ENCODE peak calls at places on chromosomes 6 and 20, in eight cellular contexts. D is tibial nerve, L is spleen, X is H1, O is heart left ventricle, H is A549, T is body of pancreas, K is gastrocnemius medialis. G is an unnamed sample.

GRCh38 chr6:680666-681374 is 12.1 kb downstream of the EXOC2 start:
- DNase-seq in D (no peak), L (no peak), X (peak; percentile 43), O (no peak), H (no peak), T (no peak), K (no peak), G (no peak)

GRCh38 chr20:6034134-6034969 is 19.5 kb downstream of the LRRN4 start:
- DNase-seq in D (no peak), L (no peak), X (no peak), O (no peak), H (no peak), T (no peak), K (no peak), G (no peak)

GRCh38 chr6:29502181-29502580 is 14.4 kb upstream of the MAS1L start:
- DNase-seq in D (no peak), L (no peak), X (peak; percentile 41), O (no peak), H (no peak), T (no peak), K (no peak), G (no peak)

GRCh38 chr6:147972436-147972835 is 370.2 kb upstream of the SASH1 start:
- DNase-seq in D (no peak), L (no peak), X (no peak), O (no peak), H (no peak), T (no peak), K (no peak), G (no peak)

GRCh38 chr20:1897965-1898464 is 2.8 kb downstream of the SIRPA start:
- DNase-seq in D (no peak), L (peak; percentile 85), X (no peak), O (peak; percentile 25), H (no peak), T (no peak), K (no peak), G (no peak)

GRCh38 chr20:33154252-33154651 is 13.7 kb upstream of the BPIFA2 start:
- DNase-seq in D (no peak), L (no peak), X (no peak), O (no peak), H (no peak), T (no peak), K (no peak), G (no peak)

GRCh38 chr6:79810153-79810806 is 137.1 kb downstream of the ELOVL4 start:
- DNase-seq in D (no peak), L (no peak), X (no peak), O (no peak), H (no peak), T (no peak), K (no peak), G (no peak)

GRCh38 chr6:158174514-158174913 is 6.4 kb downstream of the GTF2H5 start:
- DNase-seq in D (no peak), L (no peak), X (no peak), O (no peak), H (no peak), T (peak; percentile 60), K (no peak), G (no peak)

GRCh38 chr6:153193176-153193885 is 62.2 kb upstream of the RGS17 start:
- DNase-seq in D (no peak), L (no peak), X (no peak), O (no peak), H (no peak), T (no peak), K (no peak), G (no peak)

GRCh38 chr6:3213334-3213695 is 14.1 kb downstream of the TUBB2B start:
- DNase-seq in D (no peak), L (no peak), X (no peak), O (no peak), H (no peak), T (no peak), K (no peak), G (no peak)

GRCh38 chr20:38537176-38537575 is 43.8 kb upstream of the ADIG start:
- DNase-seq in D (no peak), L (no peak), X (no peak), O (no peak), H (no peak), T (no peak), K (no peak), G (no peak)

GRCh38 chr6:39496951-39497350 is 174.4 kb upstream of the KCNK16 start:
- DNase-seq in D (peak; percentile 19), L (no peak), X (no peak), O (no peak), H (no peak), T (peak; percentile 25), K (no peak), G (no peak)

GRCh38 chr6:21135484-21136005 is 458.0 kb upstream of the SOX4 start:
- DNase-seq in D (no peak), L (no peak), X (no peak), O (no peak), H (no peak), T (no peak), K (no peak), G (no peak)

GRCh38 chr20:60812561-60812960 is 439.5 kb upstream of the CDH4 start:
- DNase-seq in D (no peak), L (no peak), X (no peak), O (no peak), H (no peak), T (no peak), K (no peak), G (no peak)

GRCh38 chr6:117498159-117498558 is 15.7 kb downstream of the DCBLD1 start:
- DNase-seq in D (no peak), L (no peak), X (no peak), O (no peak), H (no peak), T (no peak), K (no peak), G (no peak)

GRCh38 chr20:20491110-20491783 is 123.3 kb downstream of the INSM1 start:
- DNase-seq in D (no peak), L (no peak), X (no peak), O (no peak), H (no peak), T (no peak), K (no peak), G (no peak)

GRCh38 chr20:20493701-20494100 is 125.8 kb downstream of the INSM1 start:
- DNase-seq in D (no peak), L (no peak), X (no peak), O (no peak), H (no peak), T (no peak), K (no peak), G (no peak)

GRCh38 chr20:20490673-20491072 is 122.8 kb downstream of the INSM1 start:
- DNase-seq in D (no peak), L (no peak), X (no peak), O (no peak), H (no peak), T (no peak), K (no peak), G (no peak)

GRCh38 chr20:20491784-20492145 is 123.9 kb downstream of the INSM1 start:
- DNase-seq in D (no peak), L (no peak), X (no peak), O (no peak), H (no peak), T (no peak), K (no peak), G (no peak)

GRCh38 chr20:20492521-20493334 is 124.8 kb downstream of the INSM1 start:
- DNase-seq in D (no peak), L (no peak), X (no peak), O (no peak), H (no peak), T (peak; percentile 71), K (no peak), G (no peak)
- H3K4me3 ChIP-seq in D (no peak overlapping the region), L (no peak overlapping the region), X (no peak overlapping the region), O (no peak overlapping the region), H (no peak overlapping the region), T (no peak overlapping the region), K (no peak overlapping the region), G (no peak overlapping the region)

GRCh38 chr6:83429857-83430605 is 820 bp downstream of the ME1 start:
- DNase-seq in D (no peak), L (no peak), X (no peak), O (no peak), H (no peak), T (peak; percentile 20), K (no peak), G (no peak)

GRCh38 chr6:83431545-83432165 is 804 bp upstream of the ME1 start:
- DNase-seq in D (no peak), L (no peak), X (no peak), O (no peak), H (no peak), T (peak; percentile 31), K (no peak), G (no peak)

GRCh38 chr6:83429269-83429668 is 1.6 kb downstream of the ME1 start:
- DNase-seq in D (no peak), L (no peak), X (no peak), O (no peak), H (no peak), T (no peak), K (no peak), G (no peak)

GRCh38 chr6:83432626-83433025 is 1.8 kb upstream of the ME1 start:
- DNase-seq in D (no peak), L (no peak), X (no peak), O (no peak), H (no peak), T (no peak), K (no peak), G (no peak)

GRCh38 chr6:83430606-83431544 is at the start of gene ME1:
- DNase-seq in D (peak; percentile 51), L (peak; percentile 89), X (peak; percentile 72), O (peak; percentile 90), H (peak; percentile 36), T (peak; percentile 82), K (peak; percentile 67), G (no peak)
- TF ChIP-seq POLR2A in D (no peak), L (no peak), X (no peak), O (no peak), H (peak; percentile 66), T (peak; percentile 39), K (peak; percentile 38), G (no peak)

DNA sequence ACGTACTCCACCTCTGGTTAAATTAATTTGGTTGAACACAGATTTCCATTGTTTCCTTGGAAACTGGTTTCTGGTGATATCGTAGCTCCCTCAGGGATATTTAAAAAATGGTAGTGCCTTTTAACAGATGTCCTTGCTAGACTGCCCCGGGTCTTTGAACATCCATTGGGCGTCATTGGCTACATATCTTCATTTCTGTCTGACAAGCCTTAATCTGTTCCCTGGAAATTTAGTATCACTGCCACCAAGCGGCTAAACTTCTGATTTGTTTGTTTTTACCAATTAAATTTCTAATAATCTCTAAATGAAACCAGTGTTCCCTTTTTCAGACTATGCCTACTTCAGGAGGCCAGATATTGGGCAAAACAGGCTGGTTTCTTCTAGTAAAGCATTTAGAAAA is 249.3 kb downstream of the ZFAND3 start:
- DNase-seq in D (no peak), L (no peak), X (no peak), O (no peak), H (no peak), T (peak; percentile 5), K (no peak), G (no peak)
- H3K4me3 ChIP-seq in D (no peak overlapping the region), L (no peak overlapping the region), X (no peak overlapping the region), O (no peak overlapping the region), H (no peak overlapping the region), T (no peak overlapping the region), K (no peak overlapping the region), G (no peak overlapping the region)

GRCh38 chr6:43075791-43076092 is 372 bp upstream of the PTK7 start:
- DNase-seq in D (no peak), L (no peak), X (no peak), O (no peak), H (no peak), T (no peak), K (no peak), G (no peak)

GRCh38 chr6:43074847-43075741 is 1.0 kb upstream of the PTK7 start:
- DNase-seq in D (no peak), L (peak; percentile 73), X (no peak), O (no peak), H (no peak), T (peak; percentile 33), K (no peak), G (no peak)

GRCh38 chr6:43070028-43070632 is 6.0 kb upstream of the PTK7 start:
- DNase-seq in D (no peak), L (no peak), X (no peak), O (no peak), H (peak; percentile 53), T (no peak), K (no peak), G (no peak)
- TF ChIP-seq POLR2A in D (no peak), L (no peak), X (no peak), O (no peak), H (no peak), T (no peak), K (no peak), G (no peak)

G was measured in esophagus squamous epithelium.